ENCODE peak calls at places on chromosomes 7 and 10, in four cellular contexts. Y is tibial artery; V is CD8-positive, alpha-beta T cell; J is transverse colon. T is an unnamed sample. For H3K4me1, the result is how much of the 10 kb centered on the place peaks cover.

GRCh38 chr10:98950106-98950505 is 285.5 kb downstream of the HPSE2 start:
- DNase-seq in Y (no peak), V (no peak), J (no peak), T (no peak)

GRCh38 chr7:929311-929711 is 25.2 kb downstream of the ADAP1 start:
- DNase-seq in Y (peak), V (no peak), J (peak), T (no peak)

GRCh38 chr7:5679741-5680473 is 101.6 kb downstream of the RNF216 start:
- DNase-seq in Y (peak), V (no peak), J (peak), T (peak)

GRCh38 chr10:132195366-132196075 is 8.8 kb downstream of the DPYSL4 start:
- DNase-seq in Y (no peak), V (no peak), J (no peak), T (no peak)

GRCh38 chr10:77737608-77738007 is 100.0 kb upstream of the KCNMA1 start:
- DNase-seq in Y (no peak), V (no peak), J (no peak), T (no peak)

GRCh38 chr7:42745357-42746022 is 166.4 kb downstream of the C7orf25 start:
- DNase-seq in Y (peak), V (no peak), J (peak), T (peak)

GRCh38 chr7:151008511-151009323 is 15.6 kb downstream of the ATG9B start:
- DNase-seq in Y (no peak), V (peak), J (peak), T (peak)

GRCh38 chr7:627661-628027 is 98.9 kb upstream of the DNAAF5 start:
- DNase-seq in Y (no peak), V (no peak), J (no peak), T (no peak)

GRCh38 chr7:5755704-5756131 is 25.7 kb downstream of the RNF216 start:
- DNase-seq in Y (no peak), V (no peak), J (no peak), T (no peak)

GRCh38 chr10:13074562-13075451 is 25.2 kb upstream of the OPTN start:
- DNase-seq in Y (peak), V (no peak), J (peak), T (peak)

GRCh38 chr10:87505366-87506113 is 847 bp downstream of the MINPP1 start:
- DNase-seq in Y (peak), V (peak), J (peak), T (peak)

GRCh38 chr7:126529254-126529653 is 723.5 kb downstream of the GRM8 start:
- DNase-seq in Y (no peak), V (no peak), J (no peak), T (no peak)

GRCh38 chr10:46254467-46254866 is 32.3 kb upstream of the ANTXRL start:
- DNase-seq in Y (no peak), V (no peak), J (no peak), T (no peak)

GRCh38 chr7:36639826-36640225 is 84.5 kb downstream of the AOAH start:
- DNase-seq in Y (no peak), V (peak), J (peak), T (no peak)

GRCh38 chr10:86372119-86372784 is 5.7 kb upstream of the GRID1 start:
- DNase-seq in Y (peak), V (no peak), J (no peak), T (no peak)

DNA sequence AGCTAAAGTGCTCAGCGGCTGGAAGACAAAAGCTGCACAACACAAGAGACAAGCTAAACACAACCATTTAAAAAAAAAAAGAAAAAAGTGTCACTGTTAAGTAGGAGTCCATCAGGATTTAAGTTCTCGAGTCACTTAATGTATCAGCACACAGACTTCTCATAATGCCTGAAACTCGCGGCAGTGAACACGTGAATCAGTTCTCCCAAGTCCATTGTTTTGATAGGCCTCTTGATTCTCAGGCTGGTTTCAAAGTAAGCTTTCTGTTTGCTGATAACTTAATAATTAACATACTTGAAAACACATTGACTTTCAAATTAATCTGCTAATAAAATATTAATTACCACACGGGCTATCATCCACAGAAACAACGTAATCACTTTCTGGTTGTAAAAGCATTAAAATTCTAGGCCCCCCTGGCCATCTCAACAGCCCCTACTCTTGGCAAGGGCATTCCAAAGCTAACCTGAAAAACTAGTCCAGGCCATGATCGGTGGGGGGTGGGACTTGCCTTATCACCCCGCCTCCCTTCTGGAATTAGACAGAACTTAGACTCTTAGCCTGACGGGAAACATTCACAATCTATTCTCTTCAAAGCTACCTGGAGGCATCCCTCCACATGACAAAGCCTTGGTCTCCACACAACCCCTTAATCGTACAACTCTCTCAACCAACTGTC is 129.0 kb downstream of the DIP2C start:
- DNase-seq in Y (no peak), V (no peak), J (no peak), T (no peak)
- H3K4me1 ChIP-seq in Y (under half), V (under half), J (under half), T (half or more)

GRCh38 chr10:124545346-124545745 is 83.7 kb downstream of the LHPP start:
- DNase-seq in Y (no peak), V (no peak), J (peak), T (no peak)
- H3K4me3 ChIP-seq in Y (no peak), V (no peak), J (no peak), T (no peak)

DNA sequence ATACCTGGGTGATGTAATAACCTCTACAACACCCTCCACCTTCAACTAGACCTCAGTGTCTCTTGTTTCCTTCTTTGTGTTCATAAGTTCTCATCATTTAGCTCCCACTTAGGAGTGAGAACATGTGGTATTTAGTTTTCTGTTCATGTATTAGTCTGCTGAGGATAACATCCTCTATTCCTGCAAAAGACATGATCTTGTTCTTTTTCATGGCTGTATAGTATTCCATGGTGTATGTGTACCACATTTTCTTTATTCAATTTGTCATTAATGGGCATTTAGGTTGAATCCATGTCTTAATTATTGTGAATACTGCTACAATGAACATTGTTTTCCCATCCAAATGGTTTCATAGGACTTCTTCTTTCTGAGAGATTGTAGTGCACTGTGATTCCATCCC is 135.7 kb downstream of the MBL2 start:
- DNase-seq in Y (no peak), V (no peak), J (no peak), T (no peak)
- H3K27ac ChIP-seq in Y (no peak), V (no peak), J (no peak), T (no peak)

GRCh38 chr7:158188676-158189075 is 398.9 kb downstream of the PTPRN2 start:
- DNase-seq in Y (no peak), V (no peak), J (no peak), T (no peak)

GRCh38 chr7:158185653-158186052 is 402.0 kb downstream of the PTPRN2 start:
- DNase-seq in Y (no peak), V (no peak), J (no peak), T (no peak)

GRCh38 chr7:158187055-158187770 is 400.4 kb downstream of the PTPRN2 start:
- DNase-seq in Y (no peak), V (no peak), J (no peak), T (no peak)

GRCh38 chr7:158183431-158183830 is 404.2 kb downstream of the PTPRN2 start:
- DNase-seq in Y (no peak), V (no peak), J (no peak), T (no peak)

GRCh38 chr7:158186406-158186805 is 401.2 kb downstream of the PTPRN2 start:
- DNase-seq in Y (no peak), V (no peak), J (no peak), T (no peak)
- H3K4me1 ChIP-seq in Y (under half), V (under half), J (under half), T (under half)

GRCh38 chr7:128167791-128168666 is 73.0 kb upstream of the LEP start:
- DNase-seq in Y (no peak), V (no peak), J (no peak), T (no peak)
- H3K4me3 ChIP-seq in Y (peak), V (no peak), J (peak), T (peak)

T was measured in left ventricle myocardium inferior.